ENCODE peak calls at places on chromosomes 6 and 20, in six cellular contexts. S is HepG2, N is H1, W is WTC11, G is GM12878, K is K562. U is an unnamed sample.

GRCh38 chr6:35370124-35370741 is 27.9 kb downstream of the PPARD start:
- DNase-seq in S (peak; percentile 65), N (no peak), W (no peak), G (no peak), K (no peak), U (no peak)

GRCh38 chr6:53771780-53772624 is 22.8 kb upstream of the LRRC1 start:
- DNase-seq in S (no peak), N (no peak), W (no peak), G (no peak), K (no peak), U (no peak)

GRCh38 chr6:5091210-5091609 is 6.1 kb downstream of the PPP1R3G start:
- DNase-seq in S (no peak), N (no peak), W (no peak), G (no peak), K (no peak), U (no peak)

GRCh38 chr6:122184260-122184934 is 215.1 kb upstream of the HSF2 start:
- DNase-seq in S (peak; percentile 16), N (no peak), W (no peak), G (no peak), K (no peak), U (no peak)

GRCh38 chr6:139708342-139709199 is 334.1 kb upstream of the CITED2 start:
- DNase-seq in S (peak; percentile 67), N (no peak), W (no peak), G (no peak), K (no peak), U (no peak)

GRCh38 chr6:159092631-159093030 is 47.8 kb upstream of the TAGAP start:
- DNase-seq in S (no peak), N (peak; percentile 4), W (no peak), G (no peak), K (no peak), U (no peak)

GRCh38 chr6:87968435-87969278 is 79.0 kb upstream of the SPACA1 start:
- DNase-seq in S (no peak), N (peak; percentile 54), W (peak; percentile 27), G (no peak), K (no peak), U (peak; percentile 55)

GRCh38 chr6:140438346-140438735 is 1063.9 kb upstream of the CITED2 start:
- DNase-seq in S (no peak), N (no peak), W (no peak), G (no peak), K (no peak), U (no peak)

GRCh38 chr6:105499928-105500327 is 97.0 kb upstream of the PREP start:
- DNase-seq in S (no peak), N (no peak), W (no peak), G (no peak), K (no peak), U (no peak)

GRCh38 chr6:29005183-29005885 is at the start of gene ZNF311:
- DNase-seq in S (no peak), N (no peak), W (peak; percentile 39), G (no peak), K (peak; percentile 64), U (peak; percentile 86)

GRCh38 chr6:169236545-169236944 is 17.1 kb downstream of the THBS2 start:
- DNase-seq in S (no peak), N (no peak), W (no peak), G (no peak), K (no peak), U (no peak)

GRCh38 chr6:63319911-63320310 is at the start of gene LGSN:
- DNase-seq in S (no peak), N (no peak), W (no peak), G (no peak), K (no peak), U (no peak)

GRCh38 chr6:148179786-148180185 is 162.9 kb upstream of the SASH1 start:
- DNase-seq in S (no peak), N (peak; percentile 57), W (peak; percentile 21), G (no peak), K (peak; percentile 40), U (peak; percentile 64)

GRCh38 chr6:125728739-125729138 is 20.7 kb upstream of the HEY2 start:
- DNase-seq in S (no peak), N (no peak), W (no peak), G (no peak), K (no peak), U (no peak)

GRCh38 chr6:163720460-163721235 is 306.1 kb downstream of the QKI start:
- DNase-seq in S (no peak), N (no peak), W (no peak), G (no peak), K (no peak), U (no peak)

GRCh38 chr6:24666097-24666615 is 543 bp downstream of the TDP2 start:
- DNase-seq in S (no peak), N (no peak), W (peak; percentile 44), G (no peak), K (peak; percentile 40), U (no peak)
- TF ChIP-seq CREB1 in S (no peak), N (no peak), W (no peak), G (no peak), K (no peak), U (no peak)

GRCh38 chr20:60326821-60327220 is 368.6 kb downstream of the CDH26 start:
- DNase-seq in S (no peak), N (no peak), W (no peak), G (no peak), K (no peak), U (no peak)

GRCh38 chr20:60332523-60332922 is 374.3 kb downstream of the CDH26 start:
- DNase-seq in S (no peak), N (no peak), W (no peak), G (no peak), K (no peak), U (no peak)

GRCh38 chr20:60331688-60332300 is 373.6 kb downstream of the CDH26 start:
- DNase-seq in S (no peak), N (no peak), W (no peak), G (no peak), K (no peak), U (no peak)

GRCh38 chr20:60330461-60330860 is 372.2 kb downstream of the CDH26 start:
- DNase-seq in S (no peak), N (no peak), W (no peak), G (no peak), K (no peak), U (no peak)

GRCh38 chr20:60327971-60328660 is 369.9 kb downstream of the CDH26 start:
- DNase-seq in S (no peak), N (no peak), W (no peak), G (no peak), K (no peak), U (no peak)
- TF ChIP-seq CREB1 in S (no peak), N (no peak), W (no peak), G (no peak), K (no peak), U (no peak)

GRCh38 chr6:25340421-25340820 is 61.2 kb downstream of the CARMIL1 start:
- DNase-seq in S (no peak), N (no peak), W (no peak), G (no peak), K (no peak), U (no peak)

GRCh38 chr6:25342784-25343183 is 63.6 kb downstream of the CARMIL1 start:
- DNase-seq in S (no peak), N (no peak), W (no peak), G (no peak), K (no peak), U (no peak)

GRCh38 chr6:25341923-25342619 is 62.9 kb downstream of the CARMIL1 start:
- DNase-seq in S (no peak), N (no peak), W (no peak), G (no peak), K (no peak), U (peak; percentile 81)

GRCh38 chr6:25343984-25344383 is 64.8 kb downstream of the CARMIL1 start:
- DNase-seq in S (no peak), N (no peak), W (no peak), G (no peak), K (no peak), U (no peak)

DNA sequence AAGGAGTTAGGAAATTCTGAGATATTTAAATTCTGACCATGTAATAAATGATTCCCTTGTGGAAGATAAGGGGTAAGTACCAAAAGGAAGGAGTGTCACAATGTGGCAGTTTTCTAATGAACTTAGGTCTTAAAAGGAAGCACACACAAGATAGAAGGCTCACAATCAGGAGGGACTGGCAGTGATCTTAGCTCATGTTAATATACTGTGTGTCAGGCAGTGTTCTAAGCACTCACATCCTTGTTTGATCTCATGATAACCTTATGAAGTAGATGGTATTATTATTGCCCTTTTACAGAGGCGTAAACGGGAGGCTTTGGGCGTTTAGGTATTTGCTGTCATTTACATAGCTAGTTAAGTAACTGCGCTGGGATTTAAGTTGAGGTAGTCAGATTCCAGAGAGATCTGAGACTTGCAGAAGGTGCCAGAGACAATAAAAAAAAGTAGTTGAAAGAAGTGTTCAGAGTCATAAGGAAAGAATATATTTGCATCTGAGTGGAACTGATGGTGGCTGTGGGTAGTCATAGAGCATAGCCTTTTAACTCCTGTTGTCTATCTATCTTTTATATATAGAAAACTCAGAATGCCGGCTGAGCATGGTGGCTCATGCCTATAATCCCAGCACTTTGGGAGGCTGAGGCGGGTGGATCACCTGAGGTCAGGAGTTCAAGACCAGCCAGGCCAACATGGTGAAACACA is 61.8 kb downstream of the CARMIL1 start:
- DNase-seq in S (no peak), N (no peak), W (no peak), G (no peak), K (no peak), U (peak; percentile 59)
- TF ChIP-seq CREB1 in S (no peak), N (no peak), W (no peak), G (no peak), K (no peak), U (no peak)

DNA sequence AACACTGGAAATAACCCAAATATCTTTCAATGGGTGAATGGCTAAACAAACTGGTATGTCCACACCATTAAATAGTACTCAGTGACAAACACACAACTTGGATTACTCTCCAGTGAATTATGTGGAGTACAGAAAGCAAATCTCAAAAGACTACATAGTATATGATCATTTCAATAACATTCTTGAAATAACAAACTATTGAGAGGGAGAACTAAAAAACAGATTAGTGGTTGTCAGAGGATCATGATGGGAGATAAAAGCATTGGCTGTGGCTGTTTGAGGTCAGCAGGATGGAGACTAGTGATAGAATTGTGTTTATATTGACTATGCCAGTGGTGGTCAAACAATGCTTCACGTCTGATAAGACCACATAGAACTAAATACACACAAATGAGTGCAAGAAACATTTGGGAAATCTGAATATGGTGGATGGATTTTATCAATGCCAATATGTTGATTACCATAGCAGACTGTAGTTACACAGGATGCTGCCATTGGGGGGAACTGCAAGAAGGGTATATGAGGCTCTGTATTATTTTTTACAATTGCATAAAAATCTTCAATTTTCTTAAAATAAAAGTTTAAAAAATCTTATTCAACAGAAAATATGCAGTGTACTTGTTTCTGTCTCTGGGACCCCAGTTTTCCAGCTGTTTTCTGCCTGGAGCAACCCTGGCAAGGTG is 242.0 kb downstream of the TBXT start:
- DNase-seq in S (no peak), N (no peak), W (no peak), G (no peak), K (no peak), U (no peak)
- TF ChIP-seq CREB1 in S (no peak), N (no peak), W (no peak), G (no peak), K (no peak), U (no peak)